ENCODE peak calls at places on chromosomes 4 and X, in seven cellular contexts. One of them, this sample, is unnamed.

GRCh38 chr4:1610791-1611500 is 73.2 kb downstream of the FAM53A start:
- DNase-seq in AG09309: no peak
- DNase-seq in iPS-NIHi11: peak
- DNase-seq in sigmoid colon: peak
- DNase-seq in osteocyte: no peak
- DNase-seq in choroid plexus epithelial cell: no peak
- DNase-seq in OCI-LY7: no peak
- DNase-seq in this sample: no peak

GRCh38 chrX:331145-331771 is 12.7 kb upstream of the GTPBP6 start:
- DNase-seq in AG09309: no peak
- DNase-seq in iPS-NIHi11: peak
- DNase-seq in sigmoid colon: peak
- DNase-seq in osteocyte: no peak
- DNase-seq in choroid plexus epithelial cell: peak
- DNase-seq in OCI-LY7: no peak
- DNase-seq in this sample: no peak

GRCh38 chr4:3475713-3476260 is 12.7 kb downstream of the DOK7 start:
- DNase-seq in AG09309: no peak
- DNase-seq in iPS-NIHi11: no peak
- DNase-seq in sigmoid colon: no peak
- DNase-seq in osteocyte: no peak
- DNase-seq in choroid plexus epithelial cell: no peak
- DNase-seq in OCI-LY7: no peak
- DNase-seq in this sample: no peak

GRCh38 chr4:148442830-148443549 is 776 bp upstream of the NR3C2 start:
- DNase-seq in AG09309: no peak
- DNase-seq in iPS-NIHi11: peak
- DNase-seq in sigmoid colon: peak
- DNase-seq in osteocyte: no peak
- DNase-seq in choroid plexus epithelial cell: peak
- DNase-seq in OCI-LY7: peak
- DNase-seq in this sample: no peak

GRCh38 chrX:110442631-110443030 is 84.0 kb downstream of the RTL9 start:
- DNase-seq in AG09309: no peak
- DNase-seq in iPS-NIHi11: peak
- DNase-seq in sigmoid colon: no peak
- DNase-seq in osteocyte: no peak
- DNase-seq in choroid plexus epithelial cell: peak
- DNase-seq in OCI-LY7: peak
- DNase-seq in this sample: no peak

GRCh38 chrX:119635799-119636198 is 29.6 kb upstream of the NKRF start:
- DNase-seq in AG09309: no peak
- DNase-seq in iPS-NIHi11: peak
- DNase-seq in sigmoid colon: no peak
- DNase-seq in osteocyte: no peak
- DNase-seq in choroid plexus epithelial cell: no peak
- DNase-seq in OCI-LY7: no peak
- DNase-seq in this sample: no peak

GRCh38 chr4:90120037-90120436 is 7.2 kb upstream of the CCSER1 start:
- DNase-seq in AG09309: no peak
- DNase-seq in iPS-NIHi11: no peak
- DNase-seq in sigmoid colon: no peak
- DNase-seq in osteocyte: no peak
- DNase-seq in choroid plexus epithelial cell: no peak
- DNase-seq in OCI-LY7: no peak
- DNase-seq in this sample: no peak

GRCh38 chr4:20354120-20354519 is 102.4 kb downstream of the SLIT2 start:
- DNase-seq in AG09309: no peak
- DNase-seq in iPS-NIHi11: peak
- DNase-seq in sigmoid colon: no peak
- DNase-seq in osteocyte: no peak
- DNase-seq in choroid plexus epithelial cell: no peak
- DNase-seq in OCI-LY7: no peak
- DNase-seq in this sample: no peak

GRCh38 chr4:40842725-40843401 is 93.1 kb downstream of the NSUN7 start:
- DNase-seq in AG09309: no peak
- DNase-seq in iPS-NIHi11: no peak
- DNase-seq in sigmoid colon: peak
- DNase-seq in osteocyte: no peak
- DNase-seq in choroid plexus epithelial cell: no peak
- DNase-seq in OCI-LY7: no peak
- DNase-seq in this sample: no peak

GRCh38 chrX:130263016-130263415 is 5.7 kb downstream of the ZNF280C start:
- DNase-seq in AG09309: no peak
- DNase-seq in iPS-NIHi11: no peak
- DNase-seq in sigmoid colon: no peak
- DNase-seq in osteocyte: no peak
- DNase-seq in choroid plexus epithelial cell: no peak
- DNase-seq in OCI-LY7: no peak
- DNase-seq in this sample: no peak

GRCh38 chr4:127995776-127996175 is 30.6 kb downstream of the ABHD18 start:
- DNase-seq in AG09309: peak
- DNase-seq in iPS-NIHi11: no peak
- DNase-seq in sigmoid colon: no peak
- DNase-seq in osteocyte: no peak
- DNase-seq in choroid plexus epithelial cell: no peak
- DNase-seq in OCI-LY7: no peak
- DNase-seq in this sample: no peak

GRCh38 chr4:185480016-185480732 is 8.6 kb upstream of the CCDC110 start:
- DNase-seq in AG09309: no peak
- DNase-seq in iPS-NIHi11: no peak
- DNase-seq in sigmoid colon: no peak
- DNase-seq in osteocyte: no peak
- DNase-seq in choroid plexus epithelial cell: no peak
- DNase-seq in OCI-LY7: peak
- DNase-seq in this sample: no peak

GRCh38 chr4:1427010-1427409 is 20.8 kb upstream of the NKX1-1 start:
- DNase-seq in AG09309: no peak
- DNase-seq in iPS-NIHi11: no peak
- DNase-seq in sigmoid colon: no peak
- DNase-seq in osteocyte: no peak
- DNase-seq in choroid plexus epithelial cell: no peak
- DNase-seq in OCI-LY7: no peak
- DNase-seq in this sample: no peak

GRCh38 chr4:24956091-24956490 is 43.2 kb upstream of the CCDC149 start:
- DNase-seq in AG09309: no peak
- DNase-seq in iPS-NIHi11: no peak
- DNase-seq in sigmoid colon: no peak
- DNase-seq in osteocyte: no peak
- DNase-seq in choroid plexus epithelial cell: no peak
- DNase-seq in OCI-LY7: no peak
- DNase-seq in this sample: no peak

GRCh38 chr4:73897380-73898136 is 28.4 kb downstream of the CXCL1 start:
- DNase-seq in AG09309: peak
- DNase-seq in iPS-NIHi11: no peak
- DNase-seq in sigmoid colon: no peak
- DNase-seq in osteocyte: no peak
- DNase-seq in choroid plexus epithelial cell: peak
- DNase-seq in OCI-LY7: no peak
- DNase-seq in this sample: no peak

GRCh38 chr4:21512351-21512750 is 436.2 kb downstream of the KCNIP4 start:
- DNase-seq in AG09309: peak
- DNase-seq in iPS-NIHi11: peak
- DNase-seq in sigmoid colon: no peak
- DNase-seq in osteocyte: no peak
- DNase-seq in choroid plexus epithelial cell: peak
- DNase-seq in OCI-LY7: peak
- DNase-seq in this sample: peak

GRCh38 chr4:40856836-40857362 is 107.1 kb downstream of the NSUN7 start:
- DNase-seq in AG09309: no peak
- DNase-seq in iPS-NIHi11: peak
- DNase-seq in sigmoid colon: peak
- DNase-seq in osteocyte: peak
- DNase-seq in choroid plexus epithelial cell: peak
- DNase-seq in OCI-LY7: peak
- DNase-seq in this sample: no peak

GRCh38 chr4:74284074-74284473 is 24.2 kb upstream of the EPGN start:
- DNase-seq in AG09309: peak
- DNase-seq in iPS-NIHi11: no peak
- DNase-seq in sigmoid colon: no peak
- DNase-seq in osteocyte: no peak
- DNase-seq in choroid plexus epithelial cell: peak
- DNase-seq in OCI-LY7: no peak
- DNase-seq in this sample: no peak

GRCh38 chr4:43253511-43253910 is 361.0 kb downstream of the GRXCR1 start:
- DNase-seq in AG09309: no peak
- DNase-seq in iPS-NIHi11: no peak
- DNase-seq in sigmoid colon: no peak
- DNase-seq in osteocyte: no peak
- DNase-seq in choroid plexus epithelial cell: peak
- DNase-seq in OCI-LY7: no peak
- DNase-seq in this sample: no peak

GRCh38 chr4:100014616-100015015 is 64.5 kb upstream of the H2AZ1 start:
- DNase-seq in AG09309: no peak
- DNase-seq in iPS-NIHi11: no peak
- DNase-seq in sigmoid colon: no peak
- DNase-seq in osteocyte: no peak
- DNase-seq in choroid plexus epithelial cell: no peak
- DNase-seq in OCI-LY7: no peak
- DNase-seq in this sample: no peak

GRCh38 chrX:136159615-136160025 is 12.3 kb downstream of the FHL1 start:
- DNase-seq in AG09309: no peak
- DNase-seq in iPS-NIHi11: no peak
- DNase-seq in sigmoid colon: peak
- DNase-seq in osteocyte: no peak
- DNase-seq in choroid plexus epithelial cell: peak
- DNase-seq in OCI-LY7: no peak
- DNase-seq in this sample: no peak

GRCh38 chrX:100710816-100711215 is 21.1 kb downstream of the SYTL4 start:
- DNase-seq in AG09309: no peak
- DNase-seq in iPS-NIHi11: no peak
- DNase-seq in sigmoid colon: no peak
- DNase-seq in osteocyte: no peak
- DNase-seq in choroid plexus epithelial cell: no peak
- DNase-seq in OCI-LY7: no peak
- DNase-seq in this sample: no peak

GRCh38 chr4:1881709-1882108 is 10.5 kb downstream of the NSD2 start:
- DNase-seq in AG09309: no peak
- DNase-seq in iPS-NIHi11: no peak
- DNase-seq in sigmoid colon: no peak
- DNase-seq in osteocyte: no peak
- DNase-seq in choroid plexus epithelial cell: no peak
- DNase-seq in OCI-LY7: no peak
- DNase-seq in this sample: no peak

GRCh38 chr4:87405421-87405820 is 14.4 kb upstream of the HSD17B11 start:
- DNase-seq in AG09309: peak
- DNase-seq in iPS-NIHi11: no peak
- DNase-seq in sigmoid colon: no peak
- DNase-seq in osteocyte: no peak
- DNase-seq in choroid plexus epithelial cell: no peak
- DNase-seq in OCI-LY7: no peak
- DNase-seq in this sample: no peak

GRCh38 chr4:173051697-173052096 is 116.9 kb upstream of the GALNT7 start:
- DNase-seq in AG09309: peak
- DNase-seq in iPS-NIHi11: no peak
- DNase-seq in sigmoid colon: no peak
- DNase-seq in osteocyte: no peak
- DNase-seq in choroid plexus epithelial cell: no peak
- DNase-seq in OCI-LY7: no peak
- DNase-seq in this sample: no peak

GRCh38 chr4:122796801-122797404 is 29.7 kb upstream of the FGF2 start:
- DNase-seq in AG09309: no peak
- DNase-seq in iPS-NIHi11: peak
- DNase-seq in sigmoid colon: no peak
- DNase-seq in osteocyte: no peak
- DNase-seq in choroid plexus epithelial cell: no peak
- DNase-seq in OCI-LY7: no peak
- DNase-seq in this sample: no peak

GRCh38 chrX:153925739-153926593 is at the start of gene ARHGAP4:
- DNase-seq in AG09309: no peak
- DNase-seq in iPS-NIHi11: no peak
- DNase-seq in sigmoid colon: no peak
- DNase-seq in osteocyte: no peak
- DNase-seq in choroid plexus epithelial cell: no peak
- DNase-seq in OCI-LY7: peak
- DNase-seq in this sample: no peak

GRCh38 chr4:4418676-4419370 is 31.9 kb downstream of the NSG1 start:
- DNase-seq in AG09309: no peak
- DNase-seq in iPS-NIHi11: no peak
- DNase-seq in sigmoid colon: no peak
- DNase-seq in osteocyte: no peak
- DNase-seq in choroid plexus epithelial cell: no peak
- DNase-seq in OCI-LY7: no peak
- DNase-seq in this sample: no peak

GRCh38 chrX:105775672-105776071 is 46.7 kb upstream of the NRK start:
- DNase-seq in AG09309: no peak
- DNase-seq in iPS-NIHi11: no peak
- DNase-seq in sigmoid colon: no peak
- DNase-seq in osteocyte: no peak
- DNase-seq in choroid plexus epithelial cell: no peak
- DNase-seq in OCI-LY7: no peak
- DNase-seq in this sample: no peak

GRCh38 chrX:120560405-120560841 is 339 bp downstream of the CUL4B start:
- DNase-seq in AG09309: peak
- DNase-seq in iPS-NIHi11: no peak
- DNase-seq in sigmoid colon: peak
- DNase-seq in osteocyte: no peak
- DNase-seq in choroid plexus epithelial cell: no peak
- DNase-seq in OCI-LY7: peak
- DNase-seq in this sample: peak

This sample was measured in smooth muscle cell of the brain vasculature.